ENCODE peak calls at places on chromosome 16, in six cellular contexts. One of them, this sample, is unnamed. For H3K4me1, the result is how much of the 10 kb centered on the place peaks cover.

GRCh38 chr16:85302018-85302847 is 190.0 kb upstream of the CIBAR2 start:
- DNase-seq in hepatocyte: peak
- DNase-seq in CD4-positive, CD25-positive, alpha-beta regulatory T cell: no peak
- DNase-seq in pancreas: no peak
- DNase-seq in stomach: no peak
- DNase-seq in PC-9: no peak
- DNase-seq in this sample: no peak

GRCh38 chr16:85306071-85306792 is 194.0 kb upstream of the CIBAR2 start:
- DNase-seq in hepatocyte: peak
- DNase-seq in CD4-positive, CD25-positive, alpha-beta regulatory T cell: peak
- DNase-seq in pancreas: peak
- DNase-seq in stomach: peak
- DNase-seq in PC-9: peak
- DNase-seq in this sample: peak

GRCh38 chr16:12449795-12450194 is 353.9 kb downstream of the CPPED1 start:
- DNase-seq in hepatocyte: no peak
- DNase-seq in CD4-positive, CD25-positive, alpha-beta regulatory T cell: no peak
- DNase-seq in pancreas: no peak
- DNase-seq in stomach: no peak
- DNase-seq in PC-9: no peak
- DNase-seq in this sample: no peak

GRCh38 chr16:55735120-55735781 is 79.5 kb downstream of the SLC6A2 start:
- DNase-seq in hepatocyte: no peak
- DNase-seq in CD4-positive, CD25-positive, alpha-beta regulatory T cell: no peak
- DNase-seq in pancreas: no peak
- DNase-seq in stomach: no peak
- DNase-seq in PC-9: no peak
- DNase-seq in this sample: no peak

GRCh38 chr16:80527297-80527696 is 13.5 kb upstream of the DYNLRB2 start:
- DNase-seq in hepatocyte: peak
- DNase-seq in CD4-positive, CD25-positive, alpha-beta regulatory T cell: peak
- DNase-seq in pancreas: no peak
- DNase-seq in stomach: no peak
- DNase-seq in PC-9: peak
- DNase-seq in this sample: no peak

GRCh38 chr16:79580465-79581200 is 19.9 kb downstream of the MAF start:
- DNase-seq in hepatocyte: no peak
- DNase-seq in CD4-positive, CD25-positive, alpha-beta regulatory T cell: no peak
- DNase-seq in pancreas: no peak
- DNase-seq in stomach: no peak
- DNase-seq in PC-9: no peak
- DNase-seq in this sample: no peak

GRCh38 chr16:17314148-17314547 is 156.6 kb downstream of the XYLT1 start:
- DNase-seq in hepatocyte: no peak
- DNase-seq in CD4-positive, CD25-positive, alpha-beta regulatory T cell: no peak
- DNase-seq in pancreas: no peak
- DNase-seq in stomach: no peak
- DNase-seq in PC-9: no peak
- DNase-seq in this sample: no peak

GRCh38 chr16:53131363-53132071 is 76.7 kb downstream of the CHD9 start:
- DNase-seq in hepatocyte: peak
- DNase-seq in CD4-positive, CD25-positive, alpha-beta regulatory T cell: peak
- DNase-seq in pancreas: peak
- DNase-seq in stomach: peak
- DNase-seq in PC-9: peak
- DNase-seq in this sample: peak

GRCh38 chr16:27369806-27370205 is 32.2 kb upstream of the IL21R start:
- DNase-seq in hepatocyte: no peak
- DNase-seq in CD4-positive, CD25-positive, alpha-beta regulatory T cell: no peak
- DNase-seq in pancreas: no peak
- DNase-seq in stomach: no peak
- DNase-seq in PC-9: no peak
- DNase-seq in this sample: no peak

DNA sequence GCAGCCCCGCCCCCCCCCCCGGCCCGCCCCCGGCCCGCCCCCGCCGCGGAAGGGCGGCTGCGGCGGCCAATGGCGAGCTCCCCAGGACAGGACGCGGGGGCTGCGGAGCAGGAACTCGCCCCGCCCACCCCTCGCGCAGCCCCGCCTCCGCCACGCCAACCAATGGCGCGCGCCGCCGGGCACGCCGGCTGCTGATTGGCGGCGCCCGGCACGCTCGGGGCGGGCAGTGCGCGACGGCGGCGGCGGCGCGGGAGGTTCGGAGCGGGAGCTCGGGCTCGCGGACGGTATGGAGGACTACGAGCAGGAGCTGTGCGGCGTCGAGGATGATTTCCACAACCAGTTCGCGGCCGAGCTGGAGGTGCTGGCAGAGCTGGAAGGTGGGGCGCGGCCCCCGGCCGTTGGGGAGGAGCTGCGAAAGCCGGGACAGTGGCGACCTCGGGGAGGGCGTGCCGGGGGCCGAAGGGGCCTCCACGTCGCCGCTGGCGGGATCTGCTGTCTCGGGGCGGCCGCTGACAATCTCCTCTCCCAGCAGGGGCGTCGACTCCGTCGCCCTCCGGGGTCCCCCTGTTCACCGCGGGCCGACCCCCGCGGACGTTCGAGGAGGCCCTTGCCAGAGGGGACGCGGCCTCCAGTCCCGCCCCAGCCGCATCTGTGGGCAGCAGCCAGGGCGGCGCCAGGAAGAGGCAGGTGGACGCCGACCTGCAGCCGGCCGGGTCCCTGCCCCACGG is at the start of gene CHTF18:
- DNase-seq in hepatocyte: peak
- DNase-seq in CD4-positive, CD25-positive, alpha-beta regulatory T cell: peak
- DNase-seq in pancreas: peak
- DNase-seq in stomach: peak
- DNase-seq in PC-9: peak
- DNase-seq in this sample: peak
- H3K27ac ChIP-seq in hepatocyte: peak
- H3K27ac ChIP-seq in CD4-positive, CD25-positive, alpha-beta regulatory T cell: peak
- H3K27ac ChIP-seq in pancreas: no peak
- H3K27ac ChIP-seq in stomach: peak
- H3K27ac ChIP-seq in PC-9: no peak
- H3K27ac ChIP-seq in this sample: peak

GRCh38 chr16:74744566-74744965 is 30.1 kb downstream of the FA2H start:
- DNase-seq in hepatocyte: no peak
- DNase-seq in CD4-positive, CD25-positive, alpha-beta regulatory T cell: no peak
- DNase-seq in pancreas: no peak
- DNase-seq in stomach: no peak
- DNase-seq in PC-9: no peak
- DNase-seq in this sample: no peak

GRCh38 chr16:74745109-74745615 is 29.5 kb downstream of the FA2H start:
- DNase-seq in hepatocyte: no peak
- DNase-seq in CD4-positive, CD25-positive, alpha-beta regulatory T cell: no peak
- DNase-seq in pancreas: no peak
- DNase-seq in stomach: no peak
- DNase-seq in PC-9: no peak
- DNase-seq in this sample: no peak

GRCh38 chr16:74743045-74743667 is 31.5 kb downstream of the FA2H start:
- DNase-seq in hepatocyte: peak
- DNase-seq in CD4-positive, CD25-positive, alpha-beta regulatory T cell: no peak
- DNase-seq in pancreas: no peak
- DNase-seq in stomach: no peak
- DNase-seq in PC-9: no peak
- DNase-seq in this sample: no peak

GRCh38 chr16:74742051-74742481 is 32.6 kb downstream of the FA2H start:
- DNase-seq in hepatocyte: no peak
- DNase-seq in CD4-positive, CD25-positive, alpha-beta regulatory T cell: no peak
- DNase-seq in pancreas: no peak
- DNase-seq in stomach: no peak
- DNase-seq in PC-9: no peak
- DNase-seq in this sample: no peak

DNA sequence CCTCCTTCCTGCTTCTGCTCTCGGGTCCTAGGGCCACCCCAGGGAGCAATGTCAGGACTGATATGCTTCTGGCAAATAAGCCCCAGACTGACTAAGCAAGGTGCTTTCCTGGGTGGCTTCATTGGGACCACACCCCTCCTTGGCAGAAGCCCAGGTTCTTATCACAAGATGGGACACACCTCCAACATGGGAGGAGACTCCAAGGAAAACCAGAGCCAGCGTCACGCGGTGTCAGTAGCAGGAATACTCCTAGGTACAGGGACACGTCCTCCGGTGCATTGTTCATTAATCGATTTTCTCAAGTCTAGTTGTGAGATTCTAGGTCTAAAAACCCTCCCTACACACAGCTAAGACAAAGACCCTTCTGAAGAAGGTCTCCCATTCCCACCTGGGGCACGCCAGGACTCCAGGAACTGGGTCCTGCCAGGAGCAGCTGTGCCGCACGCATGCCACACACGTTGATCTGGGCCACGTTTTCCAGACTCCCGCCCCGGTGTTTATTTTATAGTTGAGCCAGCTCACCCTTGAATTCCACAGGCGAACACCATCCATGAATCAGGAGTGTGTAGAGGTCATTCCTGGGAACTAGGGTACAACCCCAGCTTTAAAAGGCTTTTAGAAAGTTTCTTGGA is 30.8 kb downstream of the FA2H start:
- DNase-seq in hepatocyte: peak
- DNase-seq in CD4-positive, CD25-positive, alpha-beta regulatory T cell: no peak
- DNase-seq in pancreas: peak
- DNase-seq in stomach: peak
- DNase-seq in PC-9: peak
- DNase-seq in this sample: no peak
- H3K4me3 ChIP-seq in hepatocyte: no peak
- H3K4me3 ChIP-seq in CD4-positive, CD25-positive, alpha-beta regulatory T cell: no peak
- H3K4me3 ChIP-seq in pancreas: no peak
- H3K4me3 ChIP-seq in stomach: no peak
- H3K4me3 ChIP-seq in PC-9: peak
- H3K4me3 ChIP-seq in this sample: no peak

DNA sequence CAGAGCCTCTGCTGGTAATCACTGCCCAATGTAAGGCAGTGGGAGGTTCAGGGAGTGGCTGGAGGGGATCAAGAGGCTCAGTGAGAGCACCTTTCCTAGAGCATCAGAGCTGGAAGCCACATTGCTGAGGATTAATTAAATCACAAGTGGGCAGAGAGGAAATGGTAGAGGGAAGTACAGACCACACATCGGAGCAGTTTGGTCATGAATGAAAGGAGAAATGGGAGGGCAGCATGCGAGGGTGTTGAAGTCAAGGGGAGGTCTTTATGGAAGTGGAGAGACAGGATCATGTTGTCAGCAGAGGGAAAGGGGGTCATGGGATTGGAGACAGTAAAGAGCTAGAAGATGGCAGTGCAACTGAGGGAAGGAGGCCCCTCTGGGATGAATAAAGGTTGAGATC is 2.3 kb downstream of the CCL17 start:
- DNase-seq in hepatocyte: no peak
- DNase-seq in CD4-positive, CD25-positive, alpha-beta regulatory T cell: no peak
- DNase-seq in pancreas: no peak
- DNase-seq in stomach: no peak
- DNase-seq in PC-9: no peak
- DNase-seq in this sample: no peak
- H3K4me1 ChIP-seq in hepatocyte: under half
- H3K4me1 ChIP-seq in CD4-positive, CD25-positive, alpha-beta regulatory T cell: under half
- H3K4me1 ChIP-seq in pancreas: under half
- H3K4me1 ChIP-seq in stomach: under half
- H3K4me1 ChIP-seq in PC-9: under half
- H3K4me1 ChIP-seq in this sample: under half

GRCh38 chr16:20850981-20851380 is 44.7 kb downstream of the REXO5 start:
- DNase-seq in hepatocyte: no peak
- DNase-seq in CD4-positive, CD25-positive, alpha-beta regulatory T cell: no peak
- DNase-seq in pancreas: no peak
- DNase-seq in stomach: no peak
- DNase-seq in PC-9: no peak
- DNase-seq in this sample: no peak
- H3K27ac ChIP-seq in hepatocyte: peak
- H3K27ac ChIP-seq in CD4-positive, CD25-positive, alpha-beta regulatory T cell: no peak
- H3K27ac ChIP-seq in pancreas: peak
- H3K27ac ChIP-seq in stomach: peak
- H3K27ac ChIP-seq in PC-9: peak
- H3K27ac ChIP-seq in this sample: no peak

GRCh38 chr16:89573826-89574680 is 1.5 kb upstream of the CPNE7 start:
- DNase-seq in hepatocyte: no peak
- DNase-seq in CD4-positive, CD25-positive, alpha-beta regulatory T cell: no peak
- DNase-seq in pancreas: no peak
- DNase-seq in stomach: no peak
- DNase-seq in PC-9: no peak
- DNase-seq in this sample: no peak

GRCh38 chr16:89577055-89577759 is 1.6 kb downstream of the CPNE7 start:
- DNase-seq in hepatocyte: no peak
- DNase-seq in CD4-positive, CD25-positive, alpha-beta regulatory T cell: no peak
- DNase-seq in pancreas: peak
- DNase-seq in stomach: no peak
- DNase-seq in PC-9: no peak
- DNase-seq in this sample: no peak

GRCh38 chr16:89576173-89577054 is 856 bp downstream of the CPNE7 start:
- DNase-seq in hepatocyte: no peak
- DNase-seq in CD4-positive, CD25-positive, alpha-beta regulatory T cell: no peak
- DNase-seq in pancreas: no peak
- DNase-seq in stomach: no peak
- DNase-seq in PC-9: no peak
- DNase-seq in this sample: no peak

GRCh38 chr16:89574681-89575246 is 794 bp upstream of the CPNE7 start:
- DNase-seq in hepatocyte: peak
- DNase-seq in CD4-positive, CD25-positive, alpha-beta regulatory T cell: no peak
- DNase-seq in pancreas: no peak
- DNase-seq in stomach: peak
- DNase-seq in PC-9: peak
- DNase-seq in this sample: peak

GRCh38 chr16:89575247-89576172 is at the start of gene CPNE7:
- DNase-seq in hepatocyte: no peak
- DNase-seq in CD4-positive, CD25-positive, alpha-beta regulatory T cell: no peak
- DNase-seq in pancreas: no peak
- DNase-seq in stomach: no peak
- DNase-seq in PC-9: no peak
- DNase-seq in this sample: no peak
- H3K4me3 ChIP-seq in hepatocyte: peak
- H3K4me3 ChIP-seq in CD4-positive, CD25-positive, alpha-beta regulatory T cell: no peak
- H3K4me3 ChIP-seq in pancreas: no peak
- H3K4me3 ChIP-seq in stomach: peak
- H3K4me3 ChIP-seq in PC-9: peak
- H3K4me3 ChIP-seq in this sample: peak

This sample was measured in effector memory CD4-positive, alpha-beta T cell.